ENCODE peak calls at places on chromosomes 5 and 9, in seven cellular contexts. L is NCI-H748 treated with DMSO at 0.1 percent for 48 hours; O is HFFc6; U is CD4-positive, CD25-positive, alpha-beta regulatory T cell; Z is hypothalamus; D is stimulated activated naive B cell treated with anti-CD40 and anti-IgM and Interleukin-4, amounts not matched to agents 10 μg/mL and 1 μg/mL and 100 μg/mL, for 72 hours; A is K562. S is an unnamed sample.

GRCh38 chr5:146520731-146521130 is 4.7 kb upstream of the GPR151 start:
- DNase-seq in U (no peak), Z (no peak), L (no peak), D (no peak), O (no peak), A (no peak), S (no peak)

GRCh38 chr9:71270554-71270953 is 149.1 kb upstream of the TRPM3 start:
- DNase-seq in U (no peak), A (no peak), Z (no peak), L (no peak), D (no peak), O (no peak), S (no peak)

GRCh38 chr9:89592201-89592815 is 12.5 kb upstream of the GADD45G start:
- DNase-seq in A (no peak), O (no peak), Z (no peak), L (no peak), D (no peak), U (no peak), S (no peak)

GRCh38 chr5:43627028-43627427 is 24.0 kb downstream of the NNT start:
- DNase-seq in D (no peak), Z (no peak), A (peak), O (peak), L (peak), U (peak), S (peak)

GRCh38 chr5:8943301-8943700 is 602.6 kb downstream of the SEMA5A start:
- DNase-seq in Z (no peak), U (no peak), A (no peak), D (no peak), L (no peak), O (no peak), S (no peak)

GRCh38 chr5:52359261-52359660 is 428.5 kb upstream of the ITGA1 start:
- DNase-seq in U (no peak), D (no peak), O (no peak), L (no peak), Z (no peak), A (no peak), S (no peak)

GRCh38 chr9:75844321-75844720 is 46.2 kb upstream of the PCSK5 start:
- DNase-seq in U (no peak), O (no peak), Z (no peak), L (no peak), A (no peak), D (no peak), S (no peak)

GRCh38 chr5:148482697-148483462 is 99.1 kb downstream of the FBXO38 start:
- DNase-seq in D (peak), O (peak), A (peak), L (no peak), U (peak), Z (no peak), S (no peak)

GRCh38 chr5:136802382-136802781 is 437.0 kb upstream of the TRPC7 start:
- DNase-seq in L (no peak), D (no peak), U (no peak), O (peak), A (no peak), Z (peak), S (no peak)

GRCh38 chr9:38386319-38386895 is 6.1 kb upstream of the ALDH1B1 start:
- DNase-seq in O (no peak), L (no peak), A (no peak), Z (no peak), D (no peak), U (no peak), S (no peak)

GRCh38 chr9:115411993-115412452 is 294.1 kb upstream of the TNC start:
- DNase-seq in D (no peak), O (peak), L (no peak), U (no peak), A (no peak), Z (no peak), S (no peak)

GRCh38 chr9:88220652-88221051 is 82.4 kb upstream of the SPATA31C2 start:
- DNase-seq in D (no peak), Z (no peak), O (no peak), A (no peak), L (no peak), U (no peak), S (no peak)

GRCh38 chr9:114167591-114168091 is 12.3 kb downstream of the COL27A1 start:
- DNase-seq in D (no peak), Z (no peak), A (no peak), L (no peak), O (no peak), U (no peak), S (no peak)

GRCh38 chr9:127525426-127526188 is 74.3 kb downstream of the LRSAM1 start:
- DNase-seq in L (peak), A (peak), D (no peak), O (peak), U (peak), Z (no peak), S (no peak)

GRCh38 chr9:88716636-88717035 is 181.7 kb downstream of the NXNL2 start:
- DNase-seq in D (no peak), L (no peak), U (no peak), O (peak), Z (no peak), A (no peak), S (no peak)

GRCh38 chr9:93721417-93721965 is 145.1 kb downstream of the PHF2 start:
- DNase-seq in Z (no peak), D (no peak), U (no peak), L (no peak), O (no peak), A (peak), S (no peak)

GRCh38 chr9:93597871-93598646 is 21.7 kb downstream of the PHF2 start:
- DNase-seq in L (no peak), D (no peak), Z (no peak), U (no peak), O (no peak), A (no peak), S (no peak)

GRCh38 chr5:9537223-9538141 is 8.4 kb downstream of the SEMA5A start:
- DNase-seq in L (no peak), Z (no peak), U (no peak), D (no peak), A (no peak), O (no peak), S (no peak)

GRCh38 chr9:6049798-6050197 is 34.4 kb upstream of the RANBP6 start:
- DNase-seq in O (peak), A (peak), U (peak), Z (no peak), D (no peak), L (no peak), S (no peak)

GRCh38 chr5:113489299-113489698 is 1.0 kb upstream of the MCC start:
- DNase-seq in L (no peak), U (no peak), A (no peak), D (no peak), Z (no peak), O (peak), S (no peak)

GRCh38 chr9:114305189-114305555 is 17.7 kb upstream of the ORM1 start:
- DNase-seq in D (no peak), A (no peak), O (no peak), Z (no peak), U (no peak), L (no peak), S (no peak)

GRCh38 chr9:121556580-121556979 is 56.9 kb upstream of the GGTA1 start:
- DNase-seq in U (no peak), L (no peak), A (no peak), O (peak), D (no peak), Z (no peak), S (no peak)

GRCh38 chr5:38515648-38516047 is 40.8 kb downstream of the LIFR start:
- DNase-seq in U (no peak), A (peak), D (no peak), O (peak), L (no peak), Z (no peak), S (no peak)

GRCh38 chr9:86648156-86648827 is 294.1 kb upstream of the TUT7 start:
- DNase-seq in U (no peak), D (no peak), O (no peak), A (no peak), L (no peak), Z (no peak), S (no peak)

GRCh38 chr9:134545213-134546211 is 96.1 kb upstream of the COL5A1 start:
- DNase-seq in Z (no peak), O (peak), D (no peak), L (no peak), U (no peak), A (no peak), S (no peak)

GRCh38 chr9:115164511-115164974 is 46.6 kb upstream of the TNC start:
- DNase-seq in O (peak), Z (peak), D (no peak), A (no peak), U (no peak), L (peak), S (no peak)

GRCh38 chr5:102152906-102153787 is 142.9 kb downstream of the SLCO4C1 start:
- DNase-seq in Z (no peak), D (no peak), L (peak), A (peak), U (peak), O (no peak), S (peak)

GRCh38 chr5:130282044-130282443 is 377.8 kb downstream of the CHSY3 start:
- DNase-seq in Z (no peak), D (no peak), L (no peak), A (no peak), U (no peak), O (no peak), S (no peak)